ENCODE peak calls at places on chromosomes 5 and 9, in eight cellular contexts. O, K, F, V, C, J, Z and Q are unnamed samples. For H3K4me1, the result is how much of the 10 kb centered on the place peaks cover.

GRCh38 chr5:175590471-175590881 is 67.4 kb upstream of the HRH2 start:
- DNase-seq in V (no peak), F (no peak), J (no peak), O (no peak), C (no peak), Z (no peak), K (no peak), Q (no peak)

GRCh38 chr5:180344393-180344999 is 8.6 kb downstream of the GFPT2 start:
- DNase-seq in C (no peak), V (no peak), J (no peak), Z (no peak), F (no peak), O (no peak), K (no peak), Q (no peak)

GRCh38 chr5:3181641-3182040 is 414.0 kb upstream of the IRX1 start:
- DNase-seq in Z (no peak), J (no peak), V (no peak), C (peak), F (no peak), K (no peak), O (no peak), Q (no peak)

GRCh38 chr5:99105216-99105615 is 176.4 kb upstream of the CHD1 start:
- DNase-seq in K (no peak), Z (no peak), F (no peak), C (no peak), V (no peak), J (no peak), O (no peak), Q (no peak)

GRCh38 chr9:126673689-126674364 is 60.1 kb downstream of the LMX1B start:
- DNase-seq in K (no peak), Z (no peak), V (no peak), O (no peak), J (peak), F (no peak), C (peak), Q (peak)

GRCh38 chr5:142697356-142697807 is 11.5 kb upstream of the FGF1 start:
- DNase-seq in F (no peak), C (no peak), V (no peak), K (no peak), O (no peak), Z (no peak), J (no peak), Q (no peak)

GRCh38 chr5:169029087-169029486 is 271.9 kb downstream of the SLIT3 start:
- DNase-seq in Z (no peak), C (no peak), K (no peak), O (no peak), F (no peak), J (no peak), V (no peak), Q (no peak)

GRCh38 chr5:177403194-177403825 is 2.8 kb upstream of the PFN3 start:
- DNase-seq in Z (no peak), V (no peak), K (peak), O (no peak), C (peak), F (no peak), J (no peak), Q (no peak)

GRCh38 chr9:111794837-111795556 is at the start of gene SHOC1:
- DNase-seq in K (no peak), F (no peak), O (peak), V (no peak), C (no peak), Z (no peak), J (no peak), Q (no peak)

GRCh38 chr9:134883040-134883782 is 2.6 kb downstream of the FCN2 start:
- DNase-seq in V (no peak), Z (no peak), F (no peak), J (no peak), K (no peak), O (no peak), C (no peak), Q (no peak)

GRCh38 chr9:14189578-14189977 is 124.4 kb downstream of the NFIB start:
- DNase-seq in C (no peak), K (no peak), J (no peak), F (no peak), V (no peak), Z (no peak), O (no peak), Q (no peak)

GRCh38 chr5:56339732-56340131 is 106.6 kb upstream of the ANKRD55 start:
- DNase-seq in F (no peak), C (no peak), O (no peak), Z (no peak), K (no peak), V (no peak), J (no peak), Q (no peak)

GRCh38 chr9:99266136-99267023 is 44.3 kb downstream of the SEC61B start:
- DNase-seq in Z (peak), J (peak), K (peak), V (peak), F (peak), C (peak), O (peak), Q (peak)

GRCh38 chr9:135174269-135174668 is 86.8 kb downstream of the OLFM1 start:
- DNase-seq in V (no peak), O (no peak), K (no peak), F (no peak), Z (no peak), J (no peak), C (no peak), Q (no peak)

GRCh38 chr5:172641359-172642045 is 439 bp downstream of the NEURL1B start:
- DNase-seq in C (peak), J (no peak), F (no peak), K (peak), Z (no peak), V (no peak), O (no peak), Q (peak)

GRCh38 chr9:135471751-135472640 is 7.6 kb upstream of the PPP1R26 start:
- DNase-seq in K (no peak), V (no peak), O (no peak), Z (no peak), C (peak), J (no peak), F (no peak), Q (no peak)

GRCh38 chr9:121700165-121700830 is 48.9 kb downstream of the DAB2IP start:
- DNase-seq in Z (no peak), F (no peak), C (peak), J (no peak), V (no peak), O (no peak), K (peak), Q (peak)

GRCh38 chr5:107365355-107366109 is 305.2 kb downstream of the EFNA5 start:
- DNase-seq in C (peak), J (no peak), K (no peak), Z (no peak), V (peak), F (no peak), O (no peak), Q (no peak)

GRCh38 chr9:137320555-137321384 is 18.7 kb upstream of the NRARP start:
- DNase-seq in V (no peak), F (no peak), J (no peak), C (peak), Z (no peak), K (no peak), O (no peak), Q (peak)

GRCh38 chr5:123874600-123875201 is 362.7 kb downstream of the CSNK1G3 start:
- DNase-seq in V (no peak), O (no peak), K (no peak), C (peak), F (no peak), Z (no peak), J (peak), Q (no peak)

GRCh38 chr9:86941196-86941595 is 6.1 kb downstream of the GAS1 start:
- DNase-seq in K (no peak), F (no peak), Z (no peak), O (no peak), J (no peak), V (no peak), C (peak), Q (no peak)

DNA sequence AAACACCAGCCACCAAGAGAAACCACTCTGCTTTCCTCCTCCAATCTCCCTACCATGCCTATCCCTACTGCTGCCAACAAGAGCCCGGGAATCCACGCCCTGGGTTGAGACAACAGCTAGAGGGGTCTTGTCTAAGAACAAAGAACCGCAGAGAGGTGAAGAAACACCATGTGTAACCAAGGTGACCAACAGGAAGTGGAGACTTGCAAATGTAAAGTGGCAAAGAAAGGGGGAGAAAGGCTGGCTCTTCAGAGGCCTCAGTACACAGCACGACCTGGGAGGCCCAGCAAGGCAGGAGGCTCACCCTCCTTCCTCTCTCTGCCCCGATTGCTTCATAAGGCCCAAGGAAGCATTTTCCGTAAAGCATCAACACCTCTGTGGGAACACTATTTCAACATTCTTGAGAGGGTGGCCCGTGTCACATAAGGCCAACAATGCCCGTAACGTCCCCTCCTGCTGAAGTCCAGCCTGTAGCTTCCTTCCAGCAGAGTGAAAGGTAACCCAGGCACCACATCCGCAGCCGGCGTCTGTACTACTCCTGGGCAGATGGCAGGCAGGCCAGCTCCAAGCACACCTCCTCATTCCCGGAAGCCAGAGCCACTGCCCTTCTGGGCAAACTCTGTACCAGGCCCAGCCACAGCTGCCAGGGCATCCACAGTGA is 18.3 kb downstream of the CCNJL start:
- DNase-seq in J (peak), F (no peak), K (no peak), C (peak), V (no peak), O (no peak), Z (no peak), Q (no peak)
- TF ChIP-seq REST in J (no peak), F (no peak), K (no peak), C (no peak), V (no peak), O (no peak), Z (no peak), Q (no peak)

GRCh38 chr9:128360826-128361225 is 10.3 kb upstream of the URM1 start:
- DNase-seq in J (no peak), C (no peak), K (no peak), O (no peak), V (no peak), Z (peak), F (no peak), Q (no peak)

GRCh38 chr9:128362774-128363173 is 8.4 kb upstream of the URM1 start:
- DNase-seq in J (no peak), F (no peak), V (no peak), K (no peak), C (no peak), O (no peak), Z (no peak), Q (no peak)

GRCh38 chr9:128361296-128361980 is 9.7 kb upstream of the URM1 start:
- DNase-seq in C (no peak), O (no peak), V (no peak), Z (no peak), K (no peak), J (no peak), F (no peak), Q (no peak)

GRCh38 chr9:128358861-128359260 is 12.3 kb upstream of the URM1 start:
- DNase-seq in C (no peak), F (no peak), J (no peak), K (no peak), O (no peak), Z (no peak), V (no peak), Q (no peak)

GRCh38 chr9:128361981-128362646 is 9.1 kb upstream of the URM1 start:
- DNase-seq in C (peak), K (peak), Z (peak), V (no peak), J (peak), O (peak), F (peak), Q (peak)
- H3K4me1 ChIP-seq in C (under half), K (under half), Z (under half), V (under half), J (under half), O (under half), F (under half), Q (under half)

GRCh38 chr9:79976501-79977444 is 405.0 kb downstream of the TLE4 start:
- DNase-seq in F (no peak), K (no peak), C (no peak), J (no peak), V (no peak), Z (no peak), O (no peak), Q (no peak)
- TF ChIP-seq REST in F (no peak), K (no peak), C (no peak), J (no peak), V (no peak), Z (no peak), O (no peak), Q (no peak)

DNA sequence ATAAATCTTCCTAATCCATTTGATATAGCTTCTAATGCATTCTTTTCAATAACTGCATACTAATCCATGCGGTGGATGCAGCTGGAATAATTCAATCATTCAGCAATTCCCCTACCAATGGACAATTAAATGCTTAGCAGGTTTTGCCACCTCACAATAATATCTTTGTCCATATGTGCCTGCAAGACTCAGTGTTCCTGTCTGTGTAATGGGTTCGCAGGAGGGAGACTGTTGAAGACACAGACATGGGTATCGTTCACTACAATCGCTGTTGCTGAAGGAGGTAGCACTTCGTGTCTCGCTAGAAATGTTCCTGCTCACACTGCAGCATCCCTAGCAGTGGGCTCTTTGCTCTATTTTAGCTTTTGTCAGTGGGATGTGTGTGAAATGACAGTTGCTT is 214.4 kb downstream of the MED10 start:
- DNase-seq in C (no peak), Z (no peak), J (no peak), V (no peak), O (no peak), F (no peak), K (no peak), Q (no peak)
- H3K4me1 ChIP-seq in C (under half), Z (under half), J (under half), V (under half), O (under half), F (under half), K (under half), Q (under half)